ENCODE peak calls at places on chromosomes 3 and 15, in seven cellular contexts. One of them, this sample, is unnamed.

GRCh38 chr15:95149036-95149435 is 917.7 kb downstream of the MCTP2 start:
- DNase-seq in brain microvascular endothelial cell: no peak
- DNase-seq in PC-9: no peak
- DNase-seq in esophagus muscularis mucosa: no peak
- DNase-seq in uterus: no peak
- DNase-seq in AG04450: no peak
- DNase-seq in dorsolateral prefrontal cortex: no peak
- DNase-seq in this sample: no peak

GRCh38 chr3:168275662-168276061 is 179.9 kb upstream of the GOLIM4 start:
- DNase-seq in brain microvascular endothelial cell: no peak
- DNase-seq in PC-9: no peak
- DNase-seq in esophagus muscularis mucosa: no peak
- DNase-seq in uterus: no peak
- DNase-seq in AG04450: no peak
- DNase-seq in dorsolateral prefrontal cortex: no peak
- DNase-seq in this sample: no peak

GRCh38 chr3:182596673-182597410 is 196.5 kb upstream of the ATP11B start:
- DNase-seq in brain microvascular endothelial cell: no peak
- DNase-seq in PC-9: no peak
- DNase-seq in esophagus muscularis mucosa: no peak
- DNase-seq in uterus: no peak
- DNase-seq in AG04450: no peak
- DNase-seq in dorsolateral prefrontal cortex: no peak
- DNase-seq in this sample: no peak

GRCh38 chr3:80244390-80244789 is 476.6 kb upstream of the ROBO1 start:
- DNase-seq in brain microvascular endothelial cell: peak; percentile 14
- DNase-seq in PC-9: no peak
- DNase-seq in esophagus muscularis mucosa: no peak
- DNase-seq in uterus: no peak
- DNase-seq in AG04450: peak; percentile 8
- DNase-seq in dorsolateral prefrontal cortex: no peak
- DNase-seq in this sample: no peak

GRCh38 chr3:144770813-144771400 is 799.3 kb downstream of the DIPK2A start:
- DNase-seq in brain microvascular endothelial cell: peak; percentile 49
- DNase-seq in PC-9: no peak
- DNase-seq in esophagus muscularis mucosa: no peak
- DNase-seq in uterus: no peak
- DNase-seq in AG04450: peak; percentile 10
- DNase-seq in dorsolateral prefrontal cortex: no peak
- DNase-seq in this sample: no peak

GRCh38 chr3:55697177-55697865 is 210.2 kb upstream of the WNT5A start:
- DNase-seq in brain microvascular endothelial cell: no peak
- DNase-seq in PC-9: no peak
- DNase-seq in esophagus muscularis mucosa: no peak
- DNase-seq in uterus: no peak
- DNase-seq in AG04450: no peak
- DNase-seq in dorsolateral prefrontal cortex: no peak
- DNase-seq in this sample: no peak

GRCh38 chr15:73740152-73741048 is 12.8 kb downstream of the INSYN1 start:
- DNase-seq in brain microvascular endothelial cell: no peak
- DNase-seq in PC-9: no peak
- DNase-seq in esophagus muscularis mucosa: no peak
- DNase-seq in uterus: no peak
- DNase-seq in AG04450: no peak
- DNase-seq in dorsolateral prefrontal cortex: no peak
- DNase-seq in this sample: no peak

GRCh38 chr15:94322141-94322540 is 90.8 kb downstream of the MCTP2 start:
- DNase-seq in brain microvascular endothelial cell: no peak
- DNase-seq in PC-9: no peak
- DNase-seq in esophagus muscularis mucosa: no peak
- DNase-seq in uterus: no peak
- DNase-seq in AG04450: no peak
- DNase-seq in dorsolateral prefrontal cortex: no peak
- DNase-seq in this sample: no peak

GRCh38 chr3:123486460-123486859 is 37.6 kb upstream of the ADCY5 start:
- DNase-seq in brain microvascular endothelial cell: no peak
- DNase-seq in PC-9: no peak
- DNase-seq in esophagus muscularis mucosa: no peak
- DNase-seq in uterus: no peak
- DNase-seq in AG04450: no peak
- DNase-seq in dorsolateral prefrontal cortex: no peak
- DNase-seq in this sample: no peak

GRCh38 chr3:137012097-137012501 is 54.3 kb downstream of the IL20RB start:
- DNase-seq in brain microvascular endothelial cell: peak; percentile 44
- DNase-seq in PC-9: no peak
- DNase-seq in esophagus muscularis mucosa: peak; percentile 89
- DNase-seq in uterus: no peak
- DNase-seq in AG04450: peak; percentile 20
- DNase-seq in dorsolateral prefrontal cortex: no peak
- DNase-seq in this sample: no peak

GRCh38 chr15:39430389-39430788 is 150.5 kb upstream of the THBS1 start:
- DNase-seq in brain microvascular endothelial cell: no peak
- DNase-seq in PC-9: no peak
- DNase-seq in esophagus muscularis mucosa: no peak
- DNase-seq in uterus: no peak
- DNase-seq in AG04450: no peak
- DNase-seq in dorsolateral prefrontal cortex: no peak
- DNase-seq in this sample: no peak

GRCh38 chr3:48614044-48614443 is 4.6 kb upstream of the UQCRC1 start:
- DNase-seq in brain microvascular endothelial cell: peak; percentile 9
- DNase-seq in PC-9: peak; percentile 88
- DNase-seq in esophagus muscularis mucosa: no peak
- DNase-seq in uterus: no peak
- DNase-seq in AG04450: peak; percentile 48
- DNase-seq in dorsolateral prefrontal cortex: no peak
- DNase-seq in this sample: no peak

GRCh38 chr15:85692873-85693272 is 101.9 kb downstream of the KLHL25 start:
- DNase-seq in brain microvascular endothelial cell: no peak
- DNase-seq in PC-9: no peak
- DNase-seq in esophagus muscularis mucosa: no peak
- DNase-seq in uterus: no peak
- DNase-seq in AG04450: no peak
- DNase-seq in dorsolateral prefrontal cortex: no peak
- DNase-seq in this sample: no peak

GRCh38 chr3:114110439-114110838 is 53.9 kb downstream of the QTRT2 start:
- DNase-seq in brain microvascular endothelial cell: no peak
- DNase-seq in PC-9: no peak
- DNase-seq in esophagus muscularis mucosa: no peak
- DNase-seq in uterus: no peak
- DNase-seq in AG04450: no peak
- DNase-seq in dorsolateral prefrontal cortex: no peak
- DNase-seq in this sample: no peak

GRCh38 chr3:81485444-81485865 is 276.0 kb downstream of the GBE1 start:
- DNase-seq in brain microvascular endothelial cell: peak; percentile 77
- DNase-seq in PC-9: no peak
- DNase-seq in esophagus muscularis mucosa: no peak
- DNase-seq in uterus: no peak
- DNase-seq in AG04450: peak; percentile 21
- DNase-seq in dorsolateral prefrontal cortex: no peak
- DNase-seq in this sample: no peak

GRCh38 chr15:74132681-74133070 is 2.3 kb downstream of the ISLR2 start:
- DNase-seq in brain microvascular endothelial cell: no peak
- DNase-seq in PC-9: no peak
- DNase-seq in esophagus muscularis mucosa: no peak
- DNase-seq in uterus: no peak
- DNase-seq in AG04450: no peak
- DNase-seq in dorsolateral prefrontal cortex: no peak
- DNase-seq in this sample: peak; percentile 12

GRCh38 chr15:40582726-40583246 is 11.3 kb upstream of the KNL1 start:
- DNase-seq in brain microvascular endothelial cell: no peak
- DNase-seq in PC-9: peak; percentile 79
- DNase-seq in esophagus muscularis mucosa: no peak
- DNase-seq in uterus: no peak
- DNase-seq in AG04450: no peak
- DNase-seq in dorsolateral prefrontal cortex: no peak
- DNase-seq in this sample: no peak

GRCh38 chr3:42668793-42669217 is 15.3 kb downstream of the ZBTB47 start:
- DNase-seq in brain microvascular endothelial cell: no peak
- DNase-seq in PC-9: no peak
- DNase-seq in esophagus muscularis mucosa: no peak
- DNase-seq in uterus: peak; percentile 13
- DNase-seq in AG04450: no peak
- DNase-seq in dorsolateral prefrontal cortex: no peak
- DNase-seq in this sample: no peak

GRCh38 chr3:32817195-32817560 is 619 bp upstream of the TRIM71 start:
- DNase-seq in brain microvascular endothelial cell: no peak
- DNase-seq in PC-9: no peak
- DNase-seq in esophagus muscularis mucosa: no peak
- DNase-seq in uterus: no peak
- DNase-seq in AG04450: no peak
- DNase-seq in dorsolateral prefrontal cortex: no peak
- DNase-seq in this sample: no peak

GRCh38 chr3:108589081-108589997 is at the start of the genes CIP2A and DZIP3:
- DNase-seq in brain microvascular endothelial cell: peak; percentile 91
- DNase-seq in PC-9: peak; percentile 97
- DNase-seq in esophagus muscularis mucosa: peak; percentile 92
- DNase-seq in uterus: peak; percentile 88
- DNase-seq in AG04450: peak; percentile 87
- DNase-seq in dorsolateral prefrontal cortex: peak; percentile 62
- DNase-seq in this sample: peak; percentile 84

GRCh38 chr3:108589998-108590323 is 439 bp downstream of the DZIP3 start:
- DNase-seq in brain microvascular endothelial cell: no peak
- DNase-seq in PC-9: no peak
- DNase-seq in esophagus muscularis mucosa: no peak
- DNase-seq in uterus: no peak
- DNase-seq in AG04450: no peak
- DNase-seq in dorsolateral prefrontal cortex: no peak
- DNase-seq in this sample: no peak

GRCh38 chr3:108595304-108595703 is 5.8 kb downstream of the DZIP3 start:
- DNase-seq in brain microvascular endothelial cell: no peak
- DNase-seq in PC-9: no peak
- DNase-seq in esophagus muscularis mucosa: no peak
- DNase-seq in uterus: no peak
- DNase-seq in AG04450: no peak
- DNase-seq in dorsolateral prefrontal cortex: no peak
- DNase-seq in this sample: no peak

GRCh38 chr3:108588616-108589015 is 622 bp downstream of the CIP2A start:
- DNase-seq in brain microvascular endothelial cell: no peak
- DNase-seq in PC-9: no peak
- DNase-seq in esophagus muscularis mucosa: no peak
- DNase-seq in uterus: no peak
- DNase-seq in AG04450: no peak
- DNase-seq in dorsolateral prefrontal cortex: no peak
- DNase-seq in this sample: no peak

GRCh38 chr3:108590443-108590842 is 921 bp downstream of the DZIP3 start:
- DNase-seq in brain microvascular endothelial cell: no peak
- DNase-seq in PC-9: no peak
- DNase-seq in esophagus muscularis mucosa: no peak
- DNase-seq in uterus: no peak
- DNase-seq in AG04450: no peak
- DNase-seq in dorsolateral prefrontal cortex: no peak
- DNase-seq in this sample: no peak
- H3K27ac ChIP-seq in brain microvascular endothelial cell: peak overlapping the region; percentile 98
- H3K27ac ChIP-seq in PC-9: peak overlapping the region; percentile 93
- H3K27ac ChIP-seq in esophagus muscularis mucosa: peak overlapping the region; percentile 94
- H3K27ac ChIP-seq in uterus: no peak overlapping the region
- H3K27ac ChIP-seq in AG04450: no peak overlapping the region
- H3K27ac ChIP-seq in dorsolateral prefrontal cortex: no peak overlapping the region
- H3K27ac ChIP-seq in this sample: no peak overlapping the region

DNA sequence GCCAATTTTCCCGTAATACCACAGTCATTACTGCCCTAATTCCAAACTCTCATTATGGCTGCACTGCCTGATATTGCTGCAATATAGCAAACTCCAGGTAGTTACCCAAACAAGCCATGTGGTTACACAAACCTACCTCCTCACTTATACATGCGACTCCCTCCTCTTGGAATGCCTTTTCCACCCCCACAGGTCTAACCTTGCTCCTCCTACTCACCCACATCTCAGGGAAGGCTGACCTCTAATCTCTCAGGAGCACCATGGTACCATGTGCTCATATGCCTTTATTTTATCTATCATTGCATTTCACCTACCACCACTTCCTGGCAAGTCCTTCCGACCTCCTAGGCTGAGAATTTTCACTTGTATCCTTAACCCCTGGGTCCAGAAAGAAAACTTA is 2.9 kb downstream of the RBPMS2 start:
- DNase-seq in brain microvascular endothelial cell: no peak
- DNase-seq in PC-9: no peak
- DNase-seq in esophagus muscularis mucosa: no peak
- DNase-seq in uterus: no peak
- DNase-seq in AG04450: no peak
- DNase-seq in dorsolateral prefrontal cortex: no peak
- DNase-seq in this sample: no peak
- H3K4me3 ChIP-seq in brain microvascular endothelial cell: no peak overlapping the region
- H3K4me3 ChIP-seq in PC-9: no peak overlapping the region
- H3K4me3 ChIP-seq in esophagus muscularis mucosa: peak overlapping the region; percentile 97
- H3K4me3 ChIP-seq in uterus: no peak overlapping the region
- H3K4me3 ChIP-seq in AG04450: no peak overlapping the region
- H3K4me3 ChIP-seq in dorsolateral prefrontal cortex: no peak overlapping the region
- H3K4me3 ChIP-seq in this sample: no peak overlapping the region

GRCh38 chr15:45638641-45639040 is 3.8 kb downstream of the SQOR start:
- DNase-seq in brain microvascular endothelial cell: no peak
- DNase-seq in PC-9: no peak
- DNase-seq in esophagus muscularis mucosa: no peak
- DNase-seq in uterus: no peak
- DNase-seq in AG04450: no peak
- DNase-seq in dorsolateral prefrontal cortex: no peak
- DNase-seq in this sample: no peak

GRCh38 chr15:45644437-45644836 is 9.6 kb downstream of the SQOR start:
- DNase-seq in brain microvascular endothelial cell: no peak
- DNase-seq in PC-9: no peak
- DNase-seq in esophagus muscularis mucosa: no peak
- DNase-seq in uterus: no peak
- DNase-seq in AG04450: no peak
- DNase-seq in dorsolateral prefrontal cortex: no peak
- DNase-seq in this sample: no peak

GRCh38 chr15:45640610-45641009 is 5.8 kb downstream of the SQOR start:
- DNase-seq in brain microvascular endothelial cell: peak; percentile 92
- DNase-seq in PC-9: peak; percentile 85
- DNase-seq in esophagus muscularis mucosa: no peak
- DNase-seq in uterus: no peak
- DNase-seq in AG04450: peak; percentile 71
- DNase-seq in dorsolateral prefrontal cortex: no peak
- DNase-seq in this sample: no peak

GRCh38 chr15:45642203-45642932 is 7.5 kb downstream of the SQOR start:
- DNase-seq in brain microvascular endothelial cell: peak; percentile 85
- DNase-seq in PC-9: peak; percentile 46
- DNase-seq in esophagus muscularis mucosa: no peak
- DNase-seq in uterus: peak; percentile 31
- DNase-seq in AG04450: peak; percentile 57
- DNase-seq in dorsolateral prefrontal cortex: no peak
- DNase-seq in this sample: no peak

GRCh38 chr15:45641374-45641778 is 6.5 kb downstream of the SQOR start:
- DNase-seq in brain microvascular endothelial cell: peak; percentile 80
- DNase-seq in PC-9: peak; percentile 95
- DNase-seq in esophagus muscularis mucosa: no peak
- DNase-seq in uterus: peak; percentile 33
- DNase-seq in AG04450: peak; percentile 90
- DNase-seq in dorsolateral prefrontal cortex: no peak
- DNase-seq in this sample: no peak
- H3K27ac ChIP-seq in brain microvascular endothelial cell: peak overlapping the region; percentile 95
- H3K27ac ChIP-seq in PC-9: peak overlapping the region; percentile 90
- H3K27ac ChIP-seq in esophagus muscularis mucosa: peak overlapping the region; percentile 77
- H3K27ac ChIP-seq in uterus: peak overlapping the region; percentile 46
- H3K27ac ChIP-seq in AG04450: peak overlapping the region; percentile 95
- H3K27ac ChIP-seq in dorsolateral prefrontal cortex: no peak overlapping the region
- H3K27ac ChIP-seq in this sample: no peak overlapping the region

DNA sequence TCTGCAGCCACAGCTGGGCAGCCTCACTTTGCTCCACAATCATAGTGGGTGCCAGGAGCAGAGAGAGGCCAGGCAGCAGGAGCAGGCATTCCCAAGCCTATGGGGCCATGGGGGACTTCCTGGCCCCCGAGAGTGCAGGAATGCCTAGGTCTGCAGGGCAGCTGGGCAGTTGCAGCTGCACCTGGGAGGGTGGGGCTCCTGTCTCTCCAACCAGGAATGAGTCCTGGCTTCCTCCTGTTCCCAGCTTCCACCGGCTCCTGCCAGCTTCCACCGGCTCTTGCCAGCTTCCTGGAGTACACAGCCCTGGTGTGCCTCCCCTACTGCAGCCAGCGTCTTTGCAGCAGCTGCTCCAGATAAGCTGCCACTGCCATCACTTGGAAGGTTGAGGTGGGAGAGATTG is 86.3 kb upstream of the CDV3 start:
- DNase-seq in brain microvascular endothelial cell: no peak
- DNase-seq in PC-9: no peak
- DNase-seq in esophagus muscularis mucosa: no peak
- DNase-seq in uterus: no peak
- DNase-seq in AG04450: no peak
- DNase-seq in dorsolateral prefrontal cortex: no peak
- DNase-seq in this sample: no peak
- H3K4me3 ChIP-seq in brain microvascular endothelial cell: no peak overlapping the region
- H3K4me3 ChIP-seq in PC-9: no peak overlapping the region
- H3K4me3 ChIP-seq in esophagus muscularis mucosa: no peak overlapping the region
- H3K4me3 ChIP-seq in uterus: no peak overlapping the region
- H3K4me3 ChIP-seq in AG04450: no peak overlapping the region
- H3K4me3 ChIP-seq in dorsolateral prefrontal cortex: no peak overlapping the region
- H3K4me3 ChIP-seq in this sample: no peak overlapping the region

This sample was measured in heart right ventricle.